ENCODE peak calls at places on chromosomes 16 and 17, in six cellular contexts. One of them, this sample, is unnamed.

GRCh38 chr16:81616321-81617020 is 162.6 kb upstream of the PLCG2 start:
- DNase-seq in neuronal stem cell: no peak
- DNase-seq in H1: no peak
- DNase-seq in IMR-90: peak; percentile 63
- DNase-seq in mesendoderm: peak; percentile 70
- DNase-seq in trophoblast cell: no peak
- DNase-seq in this sample: peak; percentile 93

GRCh38 chr17:48002208-48002919 is 31.5 kb downstream of the CDK5RAP3 start:
- DNase-seq in neuronal stem cell: no peak
- DNase-seq in H1: no peak
- DNase-seq in IMR-90: peak; percentile 87
- DNase-seq in mesendoderm: peak; percentile 32
- DNase-seq in trophoblast cell: no peak
- DNase-seq in this sample: peak; percentile 82

GRCh38 chr16:56301391-56301850 is 110.1 kb downstream of the GNAO1 start:
- DNase-seq in neuronal stem cell: no peak
- DNase-seq in H1: no peak
- DNase-seq in IMR-90: peak; percentile 46
- DNase-seq in mesendoderm: no peak
- DNase-seq in trophoblast cell: no peak
- DNase-seq in this sample: peak; percentile 16

GRCh38 chr16:67299269-67299668 is 19.9 kb downstream of the PLEKHG4 start:
- DNase-seq in neuronal stem cell: no peak
- DNase-seq in H1: no peak
- DNase-seq in IMR-90: no peak
- DNase-seq in mesendoderm: no peak
- DNase-seq in trophoblast cell: no peak
- DNase-seq in this sample: no peak

GRCh38 chr17:10657866-10658265 is 757 bp upstream of the MYH3 start:
- DNase-seq in neuronal stem cell: no peak
- DNase-seq in H1: no peak
- DNase-seq in IMR-90: no peak
- DNase-seq in mesendoderm: no peak
- DNase-seq in trophoblast cell: no peak
- DNase-seq in this sample: no peak

GRCh38 chr17:66177048-66177447 is 14.9 kb downstream of the CEP112 start:
- DNase-seq in neuronal stem cell: no peak
- DNase-seq in H1: no peak
- DNase-seq in IMR-90: no peak
- DNase-seq in mesendoderm: no peak
- DNase-seq in trophoblast cell: no peak
- DNase-seq in this sample: no peak

GRCh38 chr16:11328172-11329079 is 16.8 kb upstream of the RMI2 start:
- DNase-seq in neuronal stem cell: peak; percentile 62
- DNase-seq in H1: peak; percentile 94
- DNase-seq in IMR-90: peak; percentile 97
- DNase-seq in mesendoderm: peak; percentile 99
- DNase-seq in trophoblast cell: peak; percentile 90
- DNase-seq in this sample: peak; percentile 98

GRCh38 chr17:56809820-56810179 is 23.9 kb downstream of the C17orf67 start:
- DNase-seq in neuronal stem cell: no peak
- DNase-seq in H1: no peak
- DNase-seq in IMR-90: no peak
- DNase-seq in mesendoderm: no peak
- DNase-seq in trophoblast cell: no peak
- DNase-seq in this sample: no peak

GRCh38 chr16:53642094-53642493 is 61.6 kb downstream of the RPGRIP1L start:
- DNase-seq in neuronal stem cell: no peak
- DNase-seq in H1: no peak
- DNase-seq in IMR-90: no peak
- DNase-seq in mesendoderm: no peak
- DNase-seq in trophoblast cell: no peak
- DNase-seq in this sample: no peak

GRCh38 chr16:79703066-79703465 is 102.5 kb upstream of the MAF start:
- DNase-seq in neuronal stem cell: no peak
- DNase-seq in H1: no peak
- DNase-seq in IMR-90: no peak
- DNase-seq in mesendoderm: no peak
- DNase-seq in trophoblast cell: no peak
- DNase-seq in this sample: no peak

GRCh38 chr17:27379863-27380533 is 76.2 kb upstream of the KSR1 start:
- DNase-seq in neuronal stem cell: peak; percentile 63
- DNase-seq in H1: no peak
- DNase-seq in IMR-90: peak; percentile 43
- DNase-seq in mesendoderm: no peak
- DNase-seq in trophoblast cell: no peak
- DNase-seq in this sample: no peak

GRCh38 chr16:85575910-85576309 is 37.2 kb upstream of the GSE1 start:
- DNase-seq in neuronal stem cell: no peak
- DNase-seq in H1: no peak
- DNase-seq in IMR-90: no peak
- DNase-seq in mesendoderm: no peak
- DNase-seq in trophoblast cell: no peak
- DNase-seq in this sample: no peak

GRCh38 chr17:55187371-55187770 is 77.4 kb upstream of the HLF start:
- DNase-seq in neuronal stem cell: no peak
- DNase-seq in H1: no peak
- DNase-seq in IMR-90: no peak
- DNase-seq in mesendoderm: peak; percentile 4
- DNase-seq in trophoblast cell: no peak
- DNase-seq in this sample: no peak

GRCh38 chr16:29230671-29231091 is 175.8 kb downstream of the NPIPB11 start:
- DNase-seq in neuronal stem cell: no peak
- DNase-seq in H1: no peak
- DNase-seq in IMR-90: peak; percentile 58
- DNase-seq in mesendoderm: peak; percentile 28
- DNase-seq in trophoblast cell: no peak
- DNase-seq in this sample: no peak

GRCh38 chr17:75603123-75603522 is 15.5 kb downstream of the MYO15B start:
- DNase-seq in neuronal stem cell: no peak
- DNase-seq in H1: no peak
- DNase-seq in IMR-90: no peak
- DNase-seq in mesendoderm: no peak
- DNase-seq in trophoblast cell: no peak
- DNase-seq in this sample: no peak
- H3K4me3 ChIP-seq in neuronal stem cell: no peak overlapping the region
- H3K4me3 ChIP-seq in H1: no peak overlapping the region
- H3K4me3 ChIP-seq in IMR-90: no peak overlapping the region
- H3K4me3 ChIP-seq in mesendoderm: no peak overlapping the region
- H3K4me3 ChIP-seq in trophoblast cell: no peak overlapping the region
- H3K4me3 ChIP-seq in this sample: no peak overlapping the region

GRCh38 chr17:60464343-60464742 is 42.1 kb downstream of the CHCT1 start:
- DNase-seq in neuronal stem cell: no peak
- DNase-seq in H1: no peak
- DNase-seq in IMR-90: no peak
- DNase-seq in mesendoderm: no peak
- DNase-seq in trophoblast cell: no peak
- DNase-seq in this sample: no peak
- H2AK5ac ChIP-seq in neuronal stem cell: no peak overlapping the region
- H2AK5ac ChIP-seq in H1: no peak overlapping the region
- H2AK5ac ChIP-seq in IMR-90: no peak overlapping the region
- H2AK5ac ChIP-seq in mesendoderm: no peak overlapping the region
- H2AK5ac ChIP-seq in trophoblast cell: no peak overlapping the region
- H2AK5ac ChIP-seq in this sample: no peak overlapping the region

DNA sequence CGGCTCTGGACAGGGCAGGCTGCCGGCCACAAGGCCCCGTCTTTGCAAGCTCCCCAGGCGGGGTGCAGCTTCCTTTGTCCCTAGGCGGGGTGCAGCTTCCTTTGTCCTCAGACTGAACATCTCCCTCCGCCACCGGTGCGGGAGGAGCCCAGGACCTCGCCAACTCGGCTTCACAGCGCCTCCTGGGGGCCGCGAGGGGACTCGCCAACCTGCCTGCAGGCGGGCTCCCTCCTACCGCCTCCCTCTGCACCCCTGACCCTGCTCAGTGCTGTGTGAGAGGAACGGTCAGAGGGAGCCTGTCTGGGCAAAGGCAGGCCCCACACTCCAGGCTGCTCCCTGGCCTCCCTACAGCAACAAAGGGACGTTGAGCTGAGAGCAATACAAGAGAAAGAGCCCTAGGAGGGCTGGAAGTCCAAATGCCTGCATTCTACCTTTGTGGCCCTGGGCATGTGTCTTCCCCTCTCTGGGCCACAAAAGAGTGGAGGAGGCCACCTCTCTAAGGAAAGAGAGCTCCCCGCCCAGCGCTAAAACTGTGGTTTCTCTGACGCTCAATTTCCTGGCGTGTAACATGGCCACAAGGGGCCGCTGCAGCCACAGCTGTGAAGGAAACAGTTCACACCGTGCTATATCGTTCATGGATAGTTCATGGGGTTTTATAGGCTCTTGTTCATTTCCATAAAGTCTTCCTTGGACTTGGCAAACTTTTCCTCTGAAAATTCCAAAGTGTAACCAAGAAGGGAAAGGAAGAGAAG is 20.9 kb upstream of the KRT19 start:
- DNase-seq in neuronal stem cell: peak; percentile 85
- DNase-seq in H1: peak; percentile 80
- DNase-seq in IMR-90: peak; percentile 86
- DNase-seq in mesendoderm: peak; percentile 92
- DNase-seq in trophoblast cell: peak; percentile 89
- DNase-seq in this sample: peak; percentile 95
- H3K18ac ChIP-seq in neuronal stem cell: peak overlapping the region; percentile 96
- H3K18ac ChIP-seq in H1: peak overlapping the region; percentile 95
- H3K18ac ChIP-seq in IMR-90: peak overlapping the region; percentile 81
- H3K18ac ChIP-seq in mesendoderm: peak overlapping the region; percentile 9
- H3K18ac ChIP-seq in trophoblast cell: peak overlapping the region; percentile 62
- H3K18ac ChIP-seq in this sample: peak overlapping the region; percentile 95

DNA sequence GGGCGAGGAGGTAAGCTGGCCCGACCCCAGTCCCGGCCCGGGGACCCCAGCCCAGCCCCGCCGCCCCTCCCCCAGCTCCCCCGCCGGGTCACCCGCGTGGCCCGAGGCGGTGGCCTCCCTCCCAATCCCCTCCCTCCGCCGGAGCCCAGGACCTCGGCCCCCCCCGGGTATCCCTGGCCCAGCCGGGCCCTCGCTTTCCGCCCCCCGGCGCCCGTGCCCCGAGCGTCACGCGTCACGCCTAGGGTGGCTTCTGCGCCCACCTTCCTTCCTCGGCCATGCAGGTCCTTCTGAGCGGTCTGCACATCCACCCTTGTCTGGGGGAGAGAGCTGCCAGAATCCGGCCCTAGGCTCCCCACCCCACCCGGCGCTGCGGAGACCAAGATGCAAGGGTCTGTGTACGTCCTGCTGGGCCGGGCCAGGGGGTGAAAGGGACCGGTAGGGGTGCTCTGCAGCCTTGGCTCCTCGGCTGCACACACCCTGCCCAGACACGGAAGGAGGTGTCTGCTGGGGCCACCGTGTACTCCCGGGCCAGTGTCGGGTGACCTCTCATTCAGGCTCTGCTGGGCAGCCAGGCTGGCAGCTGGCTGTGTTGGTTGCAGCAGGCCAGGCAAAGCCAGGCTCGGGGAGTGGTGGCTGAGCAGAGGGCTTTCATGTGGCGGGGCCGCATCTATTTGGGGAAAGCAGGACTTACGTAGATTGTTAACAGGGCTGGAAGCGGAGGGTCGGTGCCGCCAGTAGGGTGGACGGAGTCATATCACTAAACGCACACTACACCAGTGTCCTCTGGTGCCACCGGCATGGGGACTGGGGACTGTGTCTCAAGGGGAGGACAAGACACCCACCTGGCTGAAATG is 754 bp downstream of the RAB11FIP4 start:
- DNase-seq in neuronal stem cell: no peak
- DNase-seq in H1: no peak
- DNase-seq in IMR-90: no peak
- DNase-seq in mesendoderm: no peak
- DNase-seq in trophoblast cell: no peak
- DNase-seq in this sample: no peak
- H3K4me3 ChIP-seq in neuronal stem cell: peak overlapping the region; percentile 79
- H3K4me3 ChIP-seq in H1: peak overlapping the region; percentile 62
- H3K4me3 ChIP-seq in IMR-90: peak overlapping the region; percentile 31
- H3K4me3 ChIP-seq in mesendoderm: no peak overlapping the region
- H3K4me3 ChIP-seq in trophoblast cell: peak overlapping the region; percentile 68
- H3K4me3 ChIP-seq in this sample: peak overlapping the region; percentile 32

This sample was measured in mesenchymal stem cell.